ENCODE peak calls at places on chromosome 6, in five cellular contexts. D is NCI-H1092; V is iPS-NIHi11; I is CD4-positive, CD25-positive, alpha-beta regulatory T cell; F is heart right ventricle. T is an unnamed sample.

GRCh38 chr6:130377911-130378310 is 12.1 kb downstream of the TMEM200A start:
- DNase-seq in I (no peak), D (no peak), F (no peak), V (no peak), T (no peak)

GRCh38 chr6:46606318-46606717 is 46.3 kb downstream of the CYP39A1 start:
- DNase-seq in D (no peak), I (no peak), F (no peak), V (no peak), T (no peak)

GRCh38 chr6:168128006-168128630 is 49.1 kb upstream of the FRMD1 start:
- DNase-seq in I (no peak), V (peak), D (no peak), F (no peak), T (no peak)

GRCh38 chr6:10659697-10660348 is 34.6 kb downstream of the C6orf52 start:
- DNase-seq in F (peak), D (no peak), V (peak), I (no peak), T (peak)

GRCh38 chr6:46959419-46959818 is 37.7 kb upstream of the ADGRF5 start:
- DNase-seq in V (no peak), I (no peak), F (no peak), D (no peak), T (no peak)

GRCh38 chr6:121521164-121521555 is 85.7 kb downstream of the GJA1 start:
- DNase-seq in F (no peak), D (no peak), V (no peak), I (no peak), T (no peak)

GRCh38 chr6:111888928-111889696 is 15.9 kb upstream of the FYN start:
- DNase-seq in F (peak), I (no peak), V (peak), D (peak), T (peak)

GRCh38 chr6:130674604-130675003 is 152.6 kb upstream of the SMLR1 start:
- DNase-seq in F (no peak), I (no peak), D (no peak), V (no peak), T (no peak)

GRCh38 chr6:106658469-106658868 is 29.1 kb downstream of the QRSL1 start:
- DNase-seq in I (no peak), D (no peak), V (no peak), F (no peak), T (no peak)

GRCh38 chr6:11008821-11009220 is 35.3 kb downstream of the ELOVL2 start:
- DNase-seq in F (no peak), V (no peak), I (no peak), D (no peak), T (no peak)

GRCh38 chr6:99808992-99809391 is 185.0 kb downstream of the MCHR2 start:
- DNase-seq in V (no peak), D (no peak), I (no peak), F (no peak), T (no peak)

GRCh38 chr6:32203435-32204267 is 11.2 kb upstream of the GPSM3 start:
- DNase-seq in V (no peak), F (no peak), D (no peak), I (no peak), T (no peak)

GRCh38 chr6:26592649-26593048 is 4.1 kb upstream of the ABT1 start:
- DNase-seq in D (no peak), I (no peak), V (no peak), F (no peak), T (no peak)

GRCh38 chr6:93592417-93592816 is 173.1 kb upstream of the EPHA7 start:
- DNase-seq in I (no peak), V (no peak), D (no peak), F (no peak), T (no peak)

GRCh38 chr6:14728396-14729024 is 517.4 kb upstream of the JARID2 start:
- DNase-seq in I (no peak), D (no peak), F (no peak), V (no peak), T (no peak)